ENCODE peak calls at places on chromosomes 3 and 15, in ten cellular contexts. W is HL-60, B is body of pancreas, C is bronchial epithelial cell, F is psoas muscle, U is upper lobe of right lung, A is fibroblast of mammary gland, Q is B cell, H is endodermal cell, Z is dorsolateral prefrontal cortex. P is an unnamed sample.
A peak's percentile ranks its signal among the peaks of the same experiment; 100 is the strongest.

GRCh38 chr3:63967675-63968611 is 55.4 kb downstream of the PSMD6 start:
- DNase-seq in F (peak; percentile 61), H (no peak), W (peak; percentile 70), C (peak; percentile 39), B (peak; percentile 72), U (no peak), A (peak; percentile 48), Z (no peak), Q (no peak), P (peak; percentile 39)

GRCh38 chr3:30347679-30348216 is 258.7 kb upstream of the TGFBR2 start:
- DNase-seq in U (no peak), C (peak; percentile 97), Z (no peak), A (peak; percentile 96), H (no peak), Q (no peak), W (no peak), F (no peak), B (no peak), P (no peak)

GRCh38 chr15:39801641-39802309 is 19.1 kb upstream of the FSIP1 start:
- DNase-seq in B (peak; percentile 57), C (peak; percentile 25), Z (no peak), A (no peak), F (no peak), W (no peak), Q (no peak), U (no peak), H (peak; percentile 77), P (no peak)

GRCh38 chr15:89155656-89156055 is 65.7 kb downstream of the RLBP1 start:
- DNase-seq in U (no peak), W (no peak), A (no peak), C (no peak), H (peak; percentile 24), F (peak; percentile 94), Q (no peak), B (no peak), Z (no peak), P (no peak)

GRCh38 chr15:94930441-94930840 is 699.1 kb downstream of the MCTP2 start:
- DNase-seq in W (no peak), H (no peak), C (peak; percentile 59), B (no peak), A (peak; percentile 9), U (no peak), Z (no peak), F (no peak), Q (no peak), P (no peak)

GRCh38 chr3:37480003-37480402 is 305.6 kb upstream of the LRRFIP2 start:
- DNase-seq in W (no peak), B (no peak), Q (no peak), C (peak; percentile 6), F (no peak), H (no peak), Z (no peak), A (no peak), U (no peak), P (no peak)

GRCh38 chr3:17494117-17494809 is 248.2 kb downstream of the TBC1D5 start:
- DNase-seq in B (no peak), F (no peak), U (peak; percentile 47), Q (no peak), W (no peak), A (no peak), H (peak; percentile 76), Z (no peak), C (no peak), P (no peak)

GRCh38 chr15:35229085-35229484 is 144.0 kb upstream of the NANOGP8 start:
- DNase-seq in A (no peak), H (no peak), Q (no peak), W (no peak), B (no peak), F (no peak), Z (no peak), U (no peak), C (no peak), P (no peak)

GRCh38 chr3:30989266-30989799 is 94.9 kb upstream of the GADL1 start:
- DNase-seq in B (no peak), A (no peak), F (no peak), U (no peak), C (no peak), Q (no peak), H (no peak), W (no peak), Z (no peak), P (no peak)

GRCh38 chr3:112778298-112779008 is 68.2 kb downstream of the CD200R1L start:
- DNase-seq in U (no peak), H (no peak), A (peak; percentile 86), Q (no peak), F (no peak), B (no peak), Z (no peak), C (peak; percentile 91), W (no peak), P (no peak)

GRCh38 chr3:425094-425493 is 228.5 kb downstream of the CHL1 start:
- DNase-seq in W (no peak), A (peak; percentile 3), H (no peak), Z (peak; percentile 36), B (no peak), U (no peak), F (no peak), Q (no peak), C (no peak), P (no peak)

GRCh38 chr3:194103475-194103874 is 32.5 kb upstream of the HES1 start:
- DNase-seq in W (no peak), U (no peak), Z (no peak), H (no peak), F (no peak), C (no peak), A (no peak), B (no peak), Q (peak; percentile 85), P (no peak)

GRCh38 chr15:57298843-57299550 is 77.3 kb upstream of the CGNL1 start:
- DNase-seq in C (no peak), H (no peak), U (no peak), Q (no peak), A (no peak), Z (no peak), W (no peak), F (no peak), B (no peak), P (no peak)

GRCh38 chr3:13041113-13041776 is 32.0 kb downstream of the IQSEC1 start:
- DNase-seq in Q (no peak), F (no peak), C (no peak), H (no peak), Z (no peak), A (no peak), B (no peak), W (no peak), U (no peak), P (peak; percentile 25)

GRCh38 chr3:42012935-42013651 is 51.2 kb upstream of the ULK4 start:
- DNase-seq in C (peak; percentile 29), U (peak; percentile 92), Q (peak; percentile 83), A (peak; percentile 53), F (peak; percentile 85), W (peak; percentile 86), H (peak; percentile 90), Z (peak; percentile 60), B (peak; percentile 69), P (peak; percentile 69)

GRCh38 chr3:10783360-10784346 is 32.4 kb upstream of the SLC6A11 start:
- DNase-seq in C (peak; percentile 63), Z (no peak), F (no peak), W (no peak), B (peak; percentile 15), A (peak; percentile 40), Q (no peak), H (peak; percentile 75), U (no peak), P (no peak)

GRCh38 chr3:1734494-1735122 is 364.1 kb upstream of the CNTN4 start:
- DNase-seq in U (no peak), H (no peak), C (peak; percentile 86), F (no peak), Q (no peak), Z (no peak), W (no peak), B (no peak), A (no peak), P (no peak)

GRCh38 chr3:196082471-196082971 is 631 bp upstream of the TFRC start:
- DNase-seq in W (no peak), H (no peak), Z (no peak), B (no peak), Q (no peak), A (peak; percentile 14), C (no peak), F (no peak), U (no peak), P (no peak)

GRCh38 chr3:28053759-28054158 is 187.7 kb upstream of the CMC1 start:
- DNase-seq in Z (no peak), Q (no peak), A (peak; percentile 83), B (no peak), U (no peak), F (no peak), W (no peak), H (no peak), C (peak; percentile 90), P (no peak)

GRCh38 chr3:169390310-169390731 is 273.2 kb downstream of the MECOM start:
- DNase-seq in A (no peak), W (no peak), Q (no peak), U (no peak), B (peak; percentile 30), C (peak; percentile 62), H (no peak), Z (no peak), F (no peak), P (no peak)
- TF ChIP-seq CTCF in A (no peak), W (no peak), Q (no peak), U (peak; percentile 9), B (peak; percentile 32), C (peak; percentile 43), H (peak; percentile 44), Z (no peak), F (no peak), P (no peak)

GRCh38 chr3:124384527-124384926 is 345.7 kb upstream of the UMPS start:
- DNase-seq in Z (peak; percentile 73), F (no peak), B (no peak), U (no peak), W (no peak), H (no peak), Q (no peak), A (no peak), C (no peak), P (no peak)
- TF ChIP-seq CTCF in Z (no peak), F (no peak), B (no peak), U (no peak), W (no peak), H (no peak), Q (no peak), A (no peak), C (no peak), P (no peak)

DNA sequence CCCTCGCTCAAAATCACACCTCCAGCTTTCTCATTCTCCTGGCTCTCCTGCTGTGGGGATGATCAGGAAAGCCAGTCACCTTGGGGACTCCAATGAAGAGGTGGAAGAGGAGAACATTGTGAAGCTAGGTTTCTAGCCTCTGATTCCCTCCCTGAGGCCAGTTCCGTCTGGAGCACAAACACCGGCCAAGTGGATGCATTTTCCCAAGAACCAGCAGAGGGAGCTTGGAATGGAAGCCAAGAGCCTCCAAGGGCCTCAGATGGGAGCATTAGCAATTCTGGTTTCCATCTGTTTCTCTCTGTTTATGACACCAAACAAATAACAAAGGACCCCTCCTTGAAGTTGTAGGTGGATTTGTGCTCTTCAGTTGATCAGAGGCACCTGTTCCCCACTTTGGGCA is 40.6 kb upstream of the NMNAT3 start:
- DNase-seq in B (peak; percentile 60), A (peak; percentile 45), F (peak; percentile 53), C (peak; percentile 39), U (no peak), W (no peak), Z (peak; percentile 45), H (peak; percentile 88), Q (no peak), P (no peak)
- TF ChIP-seq CTCF in B (peak; percentile 60), A (peak; percentile 58), F (peak; percentile 38), C (peak; percentile 72), U (peak; percentile 44), W (no peak), Z (peak; percentile 44), H (peak; percentile 82), Q (no peak), P (no peak)

GRCh38 chr15:73655724-73656123 is 22.5 kb upstream of the NPTN start:
- DNase-seq in A (no peak), W (no peak), C (no peak), F (no peak), B (no peak), Z (no peak), U (no peak), Q (no peak), H (no peak), P (no peak)
- TF ChIP-seq CTCF in A (no peak), W (no peak), C (no peak), F (no peak), B (no peak), Z (no peak), U (no peak), Q (no peak), H (no peak), P (no peak)